ENCODE peak calls at places on chromosomes 11 and 22, in nine cellular contexts. One of them, this sample, is unnamed.

GRCh38 chr11:122095950-122096942 is 19.8 kb downstream of the BLID start:
- DNase-seq in cardiac muscle cell: no peak
- DNase-seq in cardiac fibroblast: peak
- DNase-seq in AG09309: no peak
- DNase-seq in SK-N-SH: no peak
- DNase-seq in uterus: no peak
- DNase-seq in tibial nerve: no peak
- DNase-seq in endodermal cell: no peak
- DNase-seq in mucosa of descending colon: no peak
- DNase-seq in this sample: no peak

GRCh38 chr11:90701040-90701439 is 478.2 kb upstream of the CHORDC1 start:
- DNase-seq in cardiac muscle cell: no peak
- DNase-seq in cardiac fibroblast: no peak
- DNase-seq in AG09309: no peak
- DNase-seq in SK-N-SH: no peak
- DNase-seq in uterus: no peak
- DNase-seq in tibial nerve: no peak
- DNase-seq in endodermal cell: no peak
- DNase-seq in mucosa of descending colon: no peak
- DNase-seq in this sample: no peak

GRCh38 chr22:27460596-27461347 is 340.8 kb downstream of the MN1 start:
- DNase-seq in cardiac muscle cell: no peak
- DNase-seq in cardiac fibroblast: peak
- DNase-seq in AG09309: no peak
- DNase-seq in SK-N-SH: no peak
- DNase-seq in uterus: peak
- DNase-seq in tibial nerve: peak
- DNase-seq in endodermal cell: no peak
- DNase-seq in mucosa of descending colon: no peak
- DNase-seq in this sample: no peak

GRCh38 chr11:10502770-10503169 is 38.2 kb downstream of the RNF141 start:
- DNase-seq in cardiac muscle cell: no peak
- DNase-seq in cardiac fibroblast: no peak
- DNase-seq in AG09309: no peak
- DNase-seq in SK-N-SH: no peak
- DNase-seq in uterus: no peak
- DNase-seq in tibial nerve: no peak
- DNase-seq in endodermal cell: no peak
- DNase-seq in mucosa of descending colon: no peak
- DNase-seq in this sample: no peak

GRCh38 chr11:11876458-11876857 is 34.7 kb downstream of the USP47 start:
- DNase-seq in cardiac muscle cell: no peak
- DNase-seq in cardiac fibroblast: no peak
- DNase-seq in AG09309: no peak
- DNase-seq in SK-N-SH: no peak
- DNase-seq in uterus: no peak
- DNase-seq in tibial nerve: no peak
- DNase-seq in endodermal cell: peak
- DNase-seq in mucosa of descending colon: no peak
- DNase-seq in this sample: peak

GRCh38 chr11:62961017-62961416 is 23.8 kb downstream of the SLC22A6 start:
- DNase-seq in cardiac muscle cell: no peak
- DNase-seq in cardiac fibroblast: no peak
- DNase-seq in AG09309: no peak
- DNase-seq in SK-N-SH: no peak
- DNase-seq in uterus: no peak
- DNase-seq in tibial nerve: no peak
- DNase-seq in endodermal cell: no peak
- DNase-seq in mucosa of descending colon: no peak
- DNase-seq in this sample: no peak

GRCh38 chr22:46044718-46045458 is 67.9 kb upstream of the WNT7B start:
- DNase-seq in cardiac muscle cell: peak
- DNase-seq in cardiac fibroblast: peak
- DNase-seq in AG09309: no peak
- DNase-seq in SK-N-SH: no peak
- DNase-seq in uterus: peak
- DNase-seq in tibial nerve: no peak
- DNase-seq in endodermal cell: peak
- DNase-seq in mucosa of descending colon: peak
- DNase-seq in this sample: peak

GRCh38 chr22:37183432-37184379 is 4.3 kb downstream of the C1QTNF6 start:
- DNase-seq in cardiac muscle cell: no peak
- DNase-seq in cardiac fibroblast: no peak
- DNase-seq in AG09309: no peak
- DNase-seq in SK-N-SH: no peak
- DNase-seq in uterus: no peak
- DNase-seq in tibial nerve: no peak
- DNase-seq in endodermal cell: no peak
- DNase-seq in mucosa of descending colon: peak
- DNase-seq in this sample: no peak

GRCh38 chr11:44885919-44886318 is 64.8 kb downstream of the TP53I11 start:
- DNase-seq in cardiac muscle cell: no peak
- DNase-seq in cardiac fibroblast: no peak
- DNase-seq in AG09309: no peak
- DNase-seq in SK-N-SH: no peak
- DNase-seq in uterus: no peak
- DNase-seq in tibial nerve: no peak
- DNase-seq in endodermal cell: no peak
- DNase-seq in mucosa of descending colon: no peak
- DNase-seq in this sample: no peak

GRCh38 chr11:62671604-62672528 is at the start of the genes LBHD1 and UQCC3:
- DNase-seq in cardiac muscle cell: peak
- DNase-seq in cardiac fibroblast: peak
- DNase-seq in AG09309: no peak
- DNase-seq in SK-N-SH: peak
- DNase-seq in uterus: peak
- DNase-seq in tibial nerve: peak
- DNase-seq in endodermal cell: peak
- DNase-seq in mucosa of descending colon: peak
- DNase-seq in this sample: peak

GRCh38 chr11:65355776-65356393 is 1.3 kb downstream of the TIGD3 start:
- DNase-seq in cardiac muscle cell: no peak
- DNase-seq in cardiac fibroblast: peak
- DNase-seq in AG09309: no peak
- DNase-seq in SK-N-SH: no peak
- DNase-seq in uterus: peak
- DNase-seq in tibial nerve: no peak
- DNase-seq in endodermal cell: peak
- DNase-seq in mucosa of descending colon: peak
- DNase-seq in this sample: no peak

GRCh38 chr11:26599421-26599820 is 27.4 kb upstream of the MUC15 start:
- DNase-seq in cardiac muscle cell: no peak
- DNase-seq in cardiac fibroblast: peak
- DNase-seq in AG09309: no peak
- DNase-seq in SK-N-SH: no peak
- DNase-seq in uterus: no peak
- DNase-seq in tibial nerve: no peak
- DNase-seq in endodermal cell: no peak
- DNase-seq in mucosa of descending colon: no peak
- DNase-seq in this sample: no peak

GRCh38 chr11:107071129-107071528 is 52.9 kb upstream of the GUCY1A2 start:
- DNase-seq in cardiac muscle cell: no peak
- DNase-seq in cardiac fibroblast: no peak
- DNase-seq in AG09309: no peak
- DNase-seq in SK-N-SH: no peak
- DNase-seq in uterus: no peak
- DNase-seq in tibial nerve: no peak
- DNase-seq in endodermal cell: no peak
- DNase-seq in mucosa of descending colon: no peak
- DNase-seq in this sample: no peak

GRCh38 chr22:27349456-27349855 is 452.1 kb downstream of the MN1 start:
- DNase-seq in cardiac muscle cell: no peak
- DNase-seq in cardiac fibroblast: peak
- DNase-seq in AG09309: no peak
- DNase-seq in SK-N-SH: no peak
- DNase-seq in uterus: no peak
- DNase-seq in tibial nerve: no peak
- DNase-seq in endodermal cell: no peak
- DNase-seq in mucosa of descending colon: no peak
- DNase-seq in this sample: no peak

GRCh38 chr22:39665229-39665628 is 94.7 kb downstream of the CACNA1I start:
- DNase-seq in cardiac muscle cell: no peak
- DNase-seq in cardiac fibroblast: no peak
- DNase-seq in AG09309: no peak
- DNase-seq in SK-N-SH: no peak
- DNase-seq in uterus: no peak
- DNase-seq in tibial nerve: no peak
- DNase-seq in endodermal cell: no peak
- DNase-seq in mucosa of descending colon: no peak
- DNase-seq in this sample: no peak

DNA sequence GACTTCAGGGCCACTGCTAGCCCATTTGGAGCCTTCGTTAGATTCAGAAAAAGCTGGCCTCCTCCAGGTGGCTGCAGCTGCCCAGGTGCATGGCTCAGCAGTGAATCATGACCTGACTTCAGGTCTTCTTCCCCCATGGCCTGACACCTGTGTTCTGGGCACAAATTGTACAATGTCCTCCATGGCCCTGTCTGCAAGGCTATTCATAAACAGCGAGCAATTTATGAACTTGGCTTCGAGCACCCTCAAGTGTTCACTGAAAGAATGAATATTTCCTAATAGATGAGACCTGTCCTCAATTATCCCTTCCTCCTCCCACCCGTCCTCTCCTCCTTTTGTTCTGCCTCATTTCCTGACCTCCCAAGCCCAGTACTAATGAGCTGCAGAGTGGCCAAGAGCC is 12.2 kb upstream of the VPS37C start:
- DNase-seq in cardiac muscle cell: no peak
- DNase-seq in cardiac fibroblast: peak
- DNase-seq in AG09309: no peak
- DNase-seq in SK-N-SH: no peak
- DNase-seq in uterus: no peak
- DNase-seq in tibial nerve: no peak
- DNase-seq in endodermal cell: no peak
- DNase-seq in mucosa of descending colon: no peak
- DNase-seq in this sample: peak
- TF ChIP-seq CTCF in cardiac muscle cell: no peak
- TF ChIP-seq CTCF in cardiac fibroblast: no peak
- TF ChIP-seq CTCF in AG09309: peak
- TF ChIP-seq CTCF in SK-N-SH: peak
- TF ChIP-seq CTCF in uterus: peak
- TF ChIP-seq CTCF in tibial nerve: no peak
- TF ChIP-seq CTCF in endodermal cell: no peak
- TF ChIP-seq CTCF in mucosa of descending colon: no peak
- TF ChIP-seq CTCF in this sample: no peak

GRCh38 chr22:22818861-22819855 is 68.5 kb upstream of the IGLL5 start:
- DNase-seq in cardiac muscle cell: no peak
- DNase-seq in cardiac fibroblast: no peak
- DNase-seq in AG09309: no peak
- DNase-seq in SK-N-SH: no peak
- DNase-seq in uterus: no peak
- DNase-seq in tibial nerve: no peak
- DNase-seq in endodermal cell: no peak
- DNase-seq in mucosa of descending colon: no peak
- DNase-seq in this sample: no peak

GRCh38 chr22:22816171-22816514 is 71.5 kb upstream of the IGLL5 start:
- DNase-seq in cardiac muscle cell: no peak
- DNase-seq in cardiac fibroblast: no peak
- DNase-seq in AG09309: no peak
- DNase-seq in SK-N-SH: no peak
- DNase-seq in uterus: no peak
- DNase-seq in tibial nerve: no peak
- DNase-seq in endodermal cell: no peak
- DNase-seq in mucosa of descending colon: no peak
- DNase-seq in this sample: no peak

GRCh38 chr22:22818202-22818538 is 69.4 kb upstream of the IGLL5 start:
- DNase-seq in cardiac muscle cell: no peak
- DNase-seq in cardiac fibroblast: no peak
- DNase-seq in AG09309: no peak
- DNase-seq in SK-N-SH: no peak
- DNase-seq in uterus: no peak
- DNase-seq in tibial nerve: no peak
- DNase-seq in endodermal cell: no peak
- DNase-seq in mucosa of descending colon: no peak
- DNase-seq in this sample: no peak

GRCh38 chr22:22816766-22817410 is 70.7 kb upstream of the IGLL5 start:
- DNase-seq in cardiac muscle cell: no peak
- DNase-seq in cardiac fibroblast: no peak
- DNase-seq in AG09309: no peak
- DNase-seq in SK-N-SH: no peak
- DNase-seq in uterus: no peak
- DNase-seq in tibial nerve: no peak
- DNase-seq in endodermal cell: no peak
- DNase-seq in mucosa of descending colon: no peak
- DNase-seq in this sample: no peak

GRCh38 chr22:22817468-22818201 is 70.0 kb upstream of the IGLL5 start:
- DNase-seq in cardiac muscle cell: no peak
- DNase-seq in cardiac fibroblast: no peak
- DNase-seq in AG09309: no peak
- DNase-seq in SK-N-SH: no peak
- DNase-seq in uterus: no peak
- DNase-seq in tibial nerve: no peak
- DNase-seq in endodermal cell: peak
- DNase-seq in mucosa of descending colon: no peak
- DNase-seq in this sample: peak
- TF ChIP-seq CTCF in cardiac muscle cell: no peak
- TF ChIP-seq CTCF in cardiac fibroblast: no peak
- TF ChIP-seq CTCF in AG09309: no peak
- TF ChIP-seq CTCF in SK-N-SH: peak
- TF ChIP-seq CTCF in uterus: no peak
- TF ChIP-seq CTCF in tibial nerve: no peak
- TF ChIP-seq CTCF in endodermal cell: peak
- TF ChIP-seq CTCF in mucosa of descending colon: no peak
- TF ChIP-seq CTCF in this sample: no peak

GRCh38 chr11:19658344-19658743 is 54.3 kb upstream of the NAV2 start:
- DNase-seq in cardiac muscle cell: no peak
- DNase-seq in cardiac fibroblast: no peak
- DNase-seq in AG09309: no peak
- DNase-seq in SK-N-SH: no peak
- DNase-seq in uterus: no peak
- DNase-seq in tibial nerve: no peak
- DNase-seq in endodermal cell: no peak
- DNase-seq in mucosa of descending colon: no peak
- DNase-seq in this sample: no peak
- TF ChIP-seq CTCF in cardiac muscle cell: no peak
- TF ChIP-seq CTCF in cardiac fibroblast: peak
- TF ChIP-seq CTCF in AG09309: no peak
- TF ChIP-seq CTCF in SK-N-SH: peak
- TF ChIP-seq CTCF in uterus: no peak
- TF ChIP-seq CTCF in tibial nerve: no peak
- TF ChIP-seq CTCF in endodermal cell: peak
- TF ChIP-seq CTCF in mucosa of descending colon: no peak
- TF ChIP-seq CTCF in this sample: no peak

DNA sequence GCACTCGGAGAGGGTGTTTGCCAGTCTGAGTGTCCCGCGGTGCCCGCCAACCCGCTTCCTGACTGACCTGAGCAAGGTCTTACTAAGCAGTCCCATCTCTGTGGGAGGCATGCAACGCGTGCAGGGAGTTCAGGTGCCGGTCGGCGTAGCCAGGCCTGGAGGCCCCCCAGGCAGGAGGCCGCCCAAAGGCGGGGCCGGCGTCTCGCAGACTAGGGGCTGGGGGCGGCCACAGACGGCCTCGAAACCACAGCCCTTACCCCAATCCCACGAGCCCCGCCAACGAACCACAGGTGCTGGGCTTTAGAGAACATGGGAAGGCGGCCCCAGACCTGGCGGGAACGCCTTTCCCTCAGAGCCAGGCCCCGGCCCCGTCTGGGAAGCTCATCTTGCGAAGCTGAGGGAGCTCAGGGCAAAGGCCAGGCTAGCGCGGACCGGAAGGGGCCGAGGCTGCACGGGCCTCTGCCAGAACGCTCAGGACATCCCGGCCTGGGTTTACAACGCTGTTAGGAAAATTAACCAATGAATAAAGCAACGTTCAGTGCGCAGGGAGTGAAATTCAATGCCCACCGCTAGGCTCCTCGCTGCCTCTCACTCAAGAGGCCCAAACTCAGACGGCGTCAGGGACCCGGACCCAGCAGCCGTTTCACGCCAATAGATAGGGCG is 2.1 kb upstream of the MTFP1 start:
- DNase-seq in cardiac muscle cell: peak
- DNase-seq in cardiac fibroblast: no peak
- DNase-seq in AG09309: no peak
- DNase-seq in SK-N-SH: no peak
- DNase-seq in uterus: no peak
- DNase-seq in tibial nerve: no peak
- DNase-seq in endodermal cell: no peak
- DNase-seq in mucosa of descending colon: peak
- DNase-seq in this sample: peak
- TF ChIP-seq CTCF in cardiac muscle cell: peak
- TF ChIP-seq CTCF in cardiac fibroblast: peak
- TF ChIP-seq CTCF in AG09309: no peak
- TF ChIP-seq CTCF in SK-N-SH: no peak
- TF ChIP-seq CTCF in uterus: peak
- TF ChIP-seq CTCF in tibial nerve: no peak
- TF ChIP-seq CTCF in endodermal cell: peak
- TF ChIP-seq CTCF in mucosa of descending colon: no peak
- TF ChIP-seq CTCF in this sample: no peak

This sample was measured in Calu3.